ENCODE peak calls at places on chromosome 12, in five cellular contexts. One of them, this sample, is unnamed.
A peak's percentile ranks its signal among the peaks of the same experiment; 100 is the strongest.

GRCh38 chr12:1201886-1202285 is 210.9 kb downstream of the ERC1 start:
- DNase-seq in RPMI7951: no peak
- DNase-seq in NCI-H446 treated with DMSO at 0.1 percent for 48 hours: no peak
- DNase-seq in T1000: no peak
- DNase-seq in cardiac fibroblast: no peak
- DNase-seq in this sample: no peak

GRCh38 chr12:25675808-25676207 is 122.7 kb upstream of the LMNTD1 start:
- DNase-seq in RPMI7951: no peak
- DNase-seq in T1000: no peak
- DNase-seq in cardiac fibroblast: peak; percentile 52
- DNase-seq in NCI-H446 treated with DMSO at 0.1 percent for 48 hours: no peak
- DNase-seq in this sample: no peak

GRCh38 chr12:42812086-42812485 is 222.5 kb upstream of the PRICKLE1 start:
- DNase-seq in NCI-H446 treated with DMSO at 0.1 percent for 48 hours: no peak
- DNase-seq in T1000: no peak
- DNase-seq in cardiac fibroblast: peak; percentile 20
- DNase-seq in RPMI7951: no peak
- DNase-seq in this sample: no peak

GRCh38 chr12:113194971-113195391 is 9.5 kb downstream of the RITA1 start:
- DNase-seq in RPMI7951: peak; percentile 78
- DNase-seq in NCI-H446 treated with DMSO at 0.1 percent for 48 hours: no peak
- DNase-seq in T1000: no peak
- DNase-seq in cardiac fibroblast: peak; percentile 61
- DNase-seq in this sample: no peak

GRCh38 chr12:1473418-1473817 is 121.0 kb downstream of the FBXL14 start:
- DNase-seq in cardiac fibroblast: no peak
- DNase-seq in NCI-H446 treated with DMSO at 0.1 percent for 48 hours: no peak
- DNase-seq in RPMI7951: peak; percentile 78
- DNase-seq in T1000: no peak
- DNase-seq in this sample: no peak

GRCh38 chr12:51811203-51811805 is 37.2 kb downstream of the FIGNL2 start:
- DNase-seq in RPMI7951: no peak
- DNase-seq in cardiac fibroblast: no peak
- DNase-seq in T1000: no peak
- DNase-seq in NCI-H446 treated with DMSO at 0.1 percent for 48 hours: no peak
- DNase-seq in this sample: no peak

GRCh38 chr12:121713257-121714155 is 954 bp downstream of the TMEM120B start:
- DNase-seq in RPMI7951: no peak
- DNase-seq in NCI-H446 treated with DMSO at 0.1 percent for 48 hours: no peak
- DNase-seq in T1000: no peak
- DNase-seq in cardiac fibroblast: peak; percentile 41
- DNase-seq in this sample: peak; percentile 44

GRCh38 chr12:113777751-113778150 is 188.4 kb downstream of the RBM19 start:
- DNase-seq in NCI-H446 treated with DMSO at 0.1 percent for 48 hours: no peak
- DNase-seq in T1000: no peak
- DNase-seq in RPMI7951: no peak
- DNase-seq in cardiac fibroblast: no peak
- DNase-seq in this sample: no peak

GRCh38 chr12:100545092-100545491 is 28.4 kb upstream of the GAS2L3 start:
- DNase-seq in RPMI7951: no peak
- DNase-seq in NCI-H446 treated with DMSO at 0.1 percent for 48 hours: no peak
- DNase-seq in T1000: peak; percentile 55
- DNase-seq in cardiac fibroblast: no peak
- DNase-seq in this sample: no peak

GRCh38 chr12:130796985-130797686 is 41.9 kb downstream of the STX2 start:
- DNase-seq in NCI-H446 treated with DMSO at 0.1 percent for 48 hours: no peak
- DNase-seq in T1000: no peak
- DNase-seq in cardiac fibroblast: no peak
- DNase-seq in RPMI7951: no peak
- DNase-seq in this sample: no peak

GRCh38 chr12:3551386-3551785 is 60.4 kb downstream of the PRMT8 start:
- DNase-seq in T1000: no peak
- DNase-seq in RPMI7951: no peak
- DNase-seq in cardiac fibroblast: peak; percentile 24
- DNase-seq in NCI-H446 treated with DMSO at 0.1 percent for 48 hours: no peak
- DNase-seq in this sample: no peak

GRCh38 chr12:57229634-57230380 is at the start of gene SHMT2:
- DNase-seq in NCI-H446 treated with DMSO at 0.1 percent for 48 hours: peak; percentile 87
- DNase-seq in cardiac fibroblast: peak; percentile 97
- DNase-seq in RPMI7951: peak; percentile 90
- DNase-seq in T1000: peak; percentile 94
- DNase-seq in this sample: peak; percentile 96

GRCh38 chr12:45010051-45010450 is 40.8 kb downstream of the DBX2 start:
- DNase-seq in RPMI7951: peak; percentile 34
- DNase-seq in NCI-H446 treated with DMSO at 0.1 percent for 48 hours: no peak
- DNase-seq in cardiac fibroblast: no peak
- DNase-seq in T1000: no peak
- DNase-seq in this sample: no peak

GRCh38 chr12:121580959-121581680 is at the start of gene KDM2B:
- DNase-seq in RPMI7951: peak; percentile 62
- DNase-seq in T1000: no peak
- DNase-seq in NCI-H446 treated with DMSO at 0.1 percent for 48 hours: peak; percentile 10
- DNase-seq in cardiac fibroblast: peak; percentile 79
- DNase-seq in this sample: no peak